ENCODE peak calls at places on chromosomes 1 and 21, in five cellular contexts. One of them, this sample, is unnamed.

GRCh38 chr21:40615503-40616376 is 231.2 kb downstream of the DSCAM start:
- DNase-seq in IMR-90: no peak
- DNase-seq in H9: no peak
- DNase-seq in mesenchymal stem cell: no peak
- DNase-seq in H1: no peak
- DNase-seq in this sample: no peak

GRCh38 chr1:78676347-78676982 is 26.8 kb downstream of the IFI44 start:
- DNase-seq in IMR-90: peak; percentile 78
- DNase-seq in H9: no peak
- DNase-seq in mesenchymal stem cell: peak; percentile 64
- DNase-seq in H1: no peak
- DNase-seq in this sample: peak; percentile 51

GRCh38 chr21:15449556-15449955 is 280.2 kb upstream of the USP25 start:
- DNase-seq in IMR-90: no peak
- DNase-seq in H9: no peak
- DNase-seq in mesenchymal stem cell: peak; percentile 14
- DNase-seq in H1: no peak
- DNase-seq in this sample: no peak

GRCh38 chr21:41366522-41367151 is 4.8 kb downstream of the MX2 start:
- DNase-seq in IMR-90: peak; percentile 73
- DNase-seq in H9: no peak
- DNase-seq in mesenchymal stem cell: peak; percentile 80
- DNase-seq in H1: no peak
- DNase-seq in this sample: no peak

GRCh38 chr1:63124666-63125191 is 197.6 kb upstream of the FOXD3 start:
- DNase-seq in IMR-90: peak; percentile 70
- DNase-seq in H9: no peak
- DNase-seq in mesenchymal stem cell: peak; percentile 76
- DNase-seq in H1: no peak
- DNase-seq in this sample: no peak

GRCh38 chr1:96080925-96081324 is 640.7 kb upstream of the PTBP2 start:
- DNase-seq in IMR-90: peak; percentile 16
- DNase-seq in H9: no peak
- DNase-seq in mesenchymal stem cell: peak; percentile 11
- DNase-seq in H1: no peak
- DNase-seq in this sample: no peak

GRCh38 chr1:77303387-77303786 is 21.6 kb downstream of the AK5 start:
- DNase-seq in IMR-90: no peak
- DNase-seq in H9: no peak
- DNase-seq in mesenchymal stem cell: no peak
- DNase-seq in H1: no peak
- DNase-seq in this sample: no peak

GRCh38 chr1:74356493-74356892 is 121.3 kb downstream of the TNNI3K start:
- DNase-seq in IMR-90: peak; percentile 62
- DNase-seq in H9: no peak
- DNase-seq in mesenchymal stem cell: peak; percentile 0
- DNase-seq in H1: no peak
- DNase-seq in this sample: no peak

GRCh38 chr1:24382165-24382577 is 31.4 kb downstream of the STPG1 start:
- DNase-seq in IMR-90: no peak
- DNase-seq in H9: no peak
- DNase-seq in mesenchymal stem cell: no peak
- DNase-seq in H1: peak; percentile 19
- DNase-seq in this sample: no peak

GRCh38 chr1:210654176-210654786 is 325.6 kb downstream of the HHAT start:
- DNase-seq in IMR-90: no peak
- DNase-seq in H9: no peak
- DNase-seq in mesenchymal stem cell: peak; percentile 18
- DNase-seq in H1: no peak
- DNase-seq in this sample: no peak

GRCh38 chr1:160117709-160118183 is 2.2 kb downstream of the ATP1A2 start:
- DNase-seq in IMR-90: peak; percentile 31
- DNase-seq in H9: no peak
- DNase-seq in mesenchymal stem cell: no peak
- DNase-seq in H1: no peak
- DNase-seq in this sample: no peak

GRCh38 chr1:165902565-165902964 is 75.2 kb downstream of the UCK2 start:
- DNase-seq in IMR-90: no peak
- DNase-seq in H9: no peak
- DNase-seq in mesenchymal stem cell: no peak
- DNase-seq in H1: no peak
- DNase-seq in this sample: no peak

GRCh38 chr21:28776251-28776650 is 216.4 kb downstream of the LTN1 start:
- DNase-seq in IMR-90: peak; percentile 96
- DNase-seq in H9: no peak
- DNase-seq in mesenchymal stem cell: peak; percentile 75
- DNase-seq in H1: no peak
- DNase-seq in this sample: no peak

GRCh38 chr1:147717706-147718097 is 42.7 kb downstream of the GJA5 start:
- DNase-seq in IMR-90: no peak
- DNase-seq in H9: no peak
- DNase-seq in mesenchymal stem cell: no peak
- DNase-seq in H1: no peak
- DNase-seq in this sample: no peak

GRCh38 chr1:155272466-155273133 is 704 bp downstream of the CLK2 start:
- DNase-seq in IMR-90: peak; percentile 67
- DNase-seq in H9: no peak
- DNase-seq in mesenchymal stem cell: peak; percentile 79
- DNase-seq in H1: no peak
- DNase-seq in this sample: no peak

GRCh38 chr21:38912355-38912619 is 106.6 kb downstream of the ETS2 start:
- DNase-seq in IMR-90: peak; percentile 16
- DNase-seq in H9: no peak
- DNase-seq in mesenchymal stem cell: no peak
- DNase-seq in H1: no peak
- DNase-seq in this sample: no peak

GRCh38 chr1:7373936-7374760 is 396.9 kb upstream of the VAMP3 start:
- DNase-seq in IMR-90: peak; percentile 15
- DNase-seq in H9: peak; percentile 17
- DNase-seq in mesenchymal stem cell: no peak
- DNase-seq in H1: no peak
- DNase-seq in this sample: no peak

GRCh38 chr1:8373547-8374270 is 55.8 kb downstream of the SLC45A1 start:
- DNase-seq in IMR-90: peak; percentile 92
- DNase-seq in H9: no peak
- DNase-seq in mesenchymal stem cell: peak; percentile 87
- DNase-seq in H1: no peak
- DNase-seq in this sample: peak; percentile 42

GRCh38 chr1:185559684-185560310 is 174.4 kb upstream of the HMCN1 start:
- DNase-seq in IMR-90: peak; percentile 46
- DNase-seq in H9: peak; percentile 72
- DNase-seq in mesenchymal stem cell: peak; percentile 61
- DNase-seq in H1: peak; percentile 54
- DNase-seq in this sample: peak; percentile 4
- H2BK15ac ChIP-seq in IMR-90: no peak overlapping the region
- H2BK15ac ChIP-seq in H9: no peak overlapping the region
- H2BK15ac ChIP-seq in mesenchymal stem cell: no peak overlapping the region
- H2BK15ac ChIP-seq in H1: no peak overlapping the region
- H2BK15ac ChIP-seq in this sample: no peak overlapping the region

GRCh38 chr1:17232759-17233661 is 15.9 kb upstream of the PADI3 start:
- DNase-seq in IMR-90: peak; percentile 91
- DNase-seq in H9: no peak
- DNase-seq in mesenchymal stem cell: peak; percentile 88
- DNase-seq in H1: no peak
- DNase-seq in this sample: no peak

GRCh38 chr1:17234405-17234804 is 14.5 kb upstream of the PADI3 start:
- DNase-seq in IMR-90: no peak
- DNase-seq in H9: no peak
- DNase-seq in mesenchymal stem cell: no peak
- DNase-seq in H1: no peak
- DNase-seq in this sample: no peak

GRCh38 chr1:17236779-17237601 is 11.9 kb upstream of the PADI3 start:
- DNase-seq in IMR-90: peak; percentile 75
- DNase-seq in H9: peak; percentile 92
- DNase-seq in mesenchymal stem cell: peak; percentile 85
- DNase-seq in H1: peak; percentile 98
- DNase-seq in this sample: peak; percentile 89

GRCh38 chr1:17233675-17234074 is 15.2 kb upstream of the PADI3 start:
- DNase-seq in IMR-90: peak; percentile 94
- DNase-seq in H9: no peak
- DNase-seq in mesenchymal stem cell: peak; percentile 96
- DNase-seq in H1: no peak
- DNase-seq in this sample: no peak

GRCh38 chr1:17235135-17235880 is 13.6 kb upstream of the PADI3 start:
- DNase-seq in IMR-90: no peak
- DNase-seq in H9: no peak
- DNase-seq in mesenchymal stem cell: no peak
- DNase-seq in H1: no peak
- DNase-seq in this sample: no peak
- H4K91ac ChIP-seq in IMR-90: peak overlapping the region; percentile 92
- H4K91ac ChIP-seq in H9: no peak overlapping the region
- H4K91ac ChIP-seq in mesenchymal stem cell: no peak overlapping the region
- H4K91ac ChIP-seq in H1: peak overlapping the region; percentile 54
- H4K91ac ChIP-seq in this sample: no peak overlapping the region

GRCh38 chr1:87224209-87224608 is 104.5 kb upstream of the LMO4 start:
- DNase-seq in IMR-90: peak; percentile 100
- DNase-seq in H9: no peak
- DNase-seq in mesenchymal stem cell: peak; percentile 85
- DNase-seq in H1: no peak
- DNase-seq in this sample: no peak

GRCh38 chr1:87215592-87215991 is 113.1 kb upstream of the LMO4 start:
- DNase-seq in IMR-90: no peak
- DNase-seq in H9: no peak
- DNase-seq in mesenchymal stem cell: no peak
- DNase-seq in H1: no peak
- DNase-seq in this sample: no peak

GRCh38 chr1:87221008-87221407 is 107.7 kb upstream of the LMO4 start:
- DNase-seq in IMR-90: peak; percentile 40
- DNase-seq in H9: no peak
- DNase-seq in mesenchymal stem cell: no peak
- DNase-seq in H1: no peak
- DNase-seq in this sample: no peak

GRCh38 chr1:87219141-87219540 is 109.5 kb upstream of the LMO4 start:
- DNase-seq in IMR-90: no peak
- DNase-seq in H9: no peak
- DNase-seq in mesenchymal stem cell: no peak
- DNase-seq in H1: no peak
- DNase-seq in this sample: no peak

DNA sequence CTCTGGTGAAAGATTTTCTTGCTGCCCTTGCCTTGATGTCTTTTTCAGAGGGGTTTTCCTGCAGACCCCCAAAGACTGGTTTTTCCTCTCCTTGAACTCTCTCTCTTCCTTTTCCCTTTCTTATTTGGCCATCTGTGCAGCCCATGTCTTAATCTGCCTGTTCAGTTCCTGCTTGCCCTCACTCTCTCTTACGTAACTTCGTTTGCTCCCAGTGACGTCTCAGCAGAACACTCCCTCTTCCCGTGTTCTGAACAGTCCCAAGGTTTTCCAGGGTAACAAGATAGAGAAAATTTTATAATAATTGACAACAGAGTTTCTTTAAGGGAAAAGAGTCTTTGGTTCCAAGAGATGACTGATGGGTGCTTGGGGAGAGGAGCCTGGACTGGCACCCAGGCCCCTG is 109.1 kb upstream of the LMO4 start:
- DNase-seq in IMR-90: no peak
- DNase-seq in H9: no peak
- DNase-seq in mesenchymal stem cell: no peak
- DNase-seq in H1: no peak
- DNase-seq in this sample: no peak
- H2BK15ac ChIP-seq in IMR-90: no peak overlapping the region
- H2BK15ac ChIP-seq in H9: no peak overlapping the region
- H2BK15ac ChIP-seq in mesenchymal stem cell: no peak overlapping the region
- H2BK15ac ChIP-seq in H1: no peak overlapping the region
- H2BK15ac ChIP-seq in this sample: no peak overlapping the region

DNA sequence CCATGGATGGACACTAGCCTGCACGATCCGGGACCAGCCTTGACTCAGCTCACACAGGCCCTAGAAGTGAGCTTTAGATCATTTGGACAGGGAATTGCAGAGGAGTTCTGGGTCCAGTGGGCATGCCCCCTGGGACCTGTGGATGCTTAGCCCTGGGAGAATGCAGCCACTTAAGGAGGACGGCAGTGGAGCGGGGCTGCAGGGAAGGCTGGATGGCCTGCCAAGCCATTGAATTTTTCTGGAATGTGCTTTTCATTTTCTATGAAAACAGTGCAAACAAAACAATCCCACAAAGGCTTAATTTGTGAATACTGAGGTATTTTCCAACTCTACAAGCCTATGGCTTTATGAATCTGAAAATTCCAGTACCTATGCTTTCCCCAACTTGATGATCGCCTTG is 80.4 kb upstream of the GCLM start:
- DNase-seq in IMR-90: no peak
- DNase-seq in H9: no peak
- DNase-seq in mesenchymal stem cell: no peak
- DNase-seq in H1: no peak
- DNase-seq in this sample: no peak
- H4K91ac ChIP-seq in IMR-90: peak overlapping the region; percentile 40
- H4K91ac ChIP-seq in H9: no peak overlapping the region
- H4K91ac ChIP-seq in mesenchymal stem cell: no peak overlapping the region
- H4K91ac ChIP-seq in H1: no peak overlapping the region
- H4K91ac ChIP-seq in this sample: no peak overlapping the region

GRCh38 chr1:212745303-212745702 is 45.7 kb upstream of the BATF3 start:
- DNase-seq in IMR-90: no peak
- DNase-seq in H9: no peak
- DNase-seq in mesenchymal stem cell: no peak
- DNase-seq in H1: no peak
- DNase-seq in this sample: no peak
- H2BK15ac ChIP-seq in IMR-90: no peak overlapping the region
- H2BK15ac ChIP-seq in H9: no peak overlapping the region
- H2BK15ac ChIP-seq in mesenchymal stem cell: no peak overlapping the region
- H2BK15ac ChIP-seq in H1: no peak overlapping the region
- H2BK15ac ChIP-seq in this sample: no peak overlapping the region

GRCh38 chr1:151918156-151918555 is 8.8 kb upstream of the THEM4 start:
- DNase-seq in IMR-90: no peak
- DNase-seq in H9: no peak
- DNase-seq in mesenchymal stem cell: no peak
- DNase-seq in H1: no peak
- DNase-seq in this sample: no peak

GRCh38 chr1:151914076-151914475 is 4.8 kb upstream of the THEM4 start:
- DNase-seq in IMR-90: no peak
- DNase-seq in H9: no peak
- DNase-seq in mesenchymal stem cell: no peak
- DNase-seq in H1: no peak
- DNase-seq in this sample: no peak

GRCh38 chr1:151912973-151913372 is 3.7 kb upstream of the THEM4 start:
- DNase-seq in IMR-90: no peak
- DNase-seq in H9: no peak
- DNase-seq in mesenchymal stem cell: no peak
- DNase-seq in H1: no peak
- DNase-seq in this sample: no peak

GRCh38 chr1:151916959-151917358 is 7.6 kb upstream of the THEM4 start:
- DNase-seq in IMR-90: no peak
- DNase-seq in H9: no peak
- DNase-seq in mesenchymal stem cell: no peak
- DNase-seq in H1: no peak
- DNase-seq in this sample: no peak

DNA sequence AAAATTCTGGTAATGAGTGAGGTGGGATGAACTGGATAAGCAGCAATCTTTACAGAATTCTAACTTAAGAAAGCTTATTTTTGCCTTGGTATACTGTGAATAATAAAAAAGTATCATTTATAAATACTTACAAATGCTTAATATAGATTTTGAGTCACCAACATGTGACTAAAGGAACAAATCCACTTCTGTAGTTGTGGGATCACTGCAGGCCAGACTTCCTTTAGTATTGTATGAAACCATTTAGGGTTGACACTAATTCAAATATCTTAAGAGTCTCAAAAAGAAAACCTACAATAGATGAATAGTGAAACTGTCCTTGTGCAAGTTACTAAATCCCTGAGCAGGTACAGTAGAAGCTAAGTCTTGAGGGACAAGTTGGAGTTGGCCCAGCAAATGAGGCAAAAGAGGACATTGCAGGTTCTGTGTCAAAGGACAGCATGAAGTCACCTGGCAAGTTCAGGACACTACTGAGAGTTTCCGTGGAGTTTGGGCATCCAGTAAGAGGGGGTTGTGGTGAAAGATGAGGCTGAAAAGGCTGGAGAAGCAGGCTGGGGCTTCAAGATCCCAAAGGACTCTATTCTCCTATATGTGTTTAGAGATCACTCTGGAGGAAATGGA is 5.9 kb upstream of the THEM4 start:
- DNase-seq in IMR-90: peak; percentile 8
- DNase-seq in H9: no peak
- DNase-seq in mesenchymal stem cell: no peak
- DNase-seq in H1: no peak
- DNase-seq in this sample: no peak
- H4K91ac ChIP-seq in IMR-90: no peak overlapping the region
- H4K91ac ChIP-seq in H9: no peak overlapping the region
- H4K91ac ChIP-seq in mesenchymal stem cell: no peak overlapping the region
- H4K91ac ChIP-seq in H1: no peak overlapping the region
- H4K91ac ChIP-seq in this sample: no peak overlapping the region